ENCODE peak calls at places on chromosomes 2 and 18, in four cellular contexts. One of them, this sample, is unnamed.

GRCh38 chr2:36373149-36373880 is 17.7 kb downstream of the CRIM1 start:
- DNase-seq in aorta: no peak
- DNase-seq in dorsolateral prefrontal cortex: no peak
- DNase-seq in NCI-H1417: no peak
- DNase-seq in this sample: no peak

GRCh38 chr18:48827321-48828200 is 123.2 kb downstream of the SMAD7 start:
- DNase-seq in dorsolateral prefrontal cortex: peak
- DNase-seq in aorta: peak
- DNase-seq in NCI-H1417: peak
- DNase-seq in this sample: peak

GRCh38 chr2:56132138-56132537 is 51.7 kb upstream of the CCDC85A start:
- DNase-seq in NCI-H1417: peak
- DNase-seq in aorta: no peak
- DNase-seq in dorsolateral prefrontal cortex: no peak
- DNase-seq in this sample: peak

GRCh38 chr2:112465373-112465772 is 16.6 kb upstream of the TTL start:
- DNase-seq in NCI-H1417: no peak
- DNase-seq in dorsolateral prefrontal cortex: no peak
- DNase-seq in aorta: no peak
- DNase-seq in this sample: no peak

GRCh38 chr2:72033636-72034035 is 114.0 kb downstream of the CYP26B1 start:
- DNase-seq in aorta: no peak
- DNase-seq in dorsolateral prefrontal cortex: no peak
- DNase-seq in NCI-H1417: no peak
- DNase-seq in this sample: no peak

GRCh38 chr2:239157766-239158165 is 243.1 kb downstream of the HDAC4 start:
- DNase-seq in aorta: peak
- DNase-seq in NCI-H1417: no peak
- DNase-seq in dorsolateral prefrontal cortex: peak
- DNase-seq in this sample: no peak

GRCh38 chr2:191171708-191172355 is 21.0 kb upstream of the STAT4 start:
- DNase-seq in dorsolateral prefrontal cortex: no peak
- DNase-seq in aorta: no peak
- DNase-seq in NCI-H1417: no peak
- DNase-seq in this sample: no peak

GRCh38 chr2:67389788-67390187 is 7.3 kb upstream of the ETAA1 start:
- DNase-seq in NCI-H1417: no peak
- DNase-seq in aorta: no peak
- DNase-seq in dorsolateral prefrontal cortex: no peak
- DNase-seq in this sample: no peak

GRCh38 chr2:27724905-27725693 is 46.4 kb upstream of the MRPL33 start:
- DNase-seq in NCI-H1417: no peak
- DNase-seq in dorsolateral prefrontal cortex: no peak
- DNase-seq in aorta: no peak
- DNase-seq in this sample: no peak

GRCh38 chr18:31197676-31198075 is 35.0 kb upstream of the DSC1 start:
- DNase-seq in dorsolateral prefrontal cortex: no peak
- DNase-seq in NCI-H1417: peak
- DNase-seq in aorta: no peak
- DNase-seq in this sample: no peak

GRCh38 chr2:201806442-201806841 is at the start of gene CDK15:
- DNase-seq in aorta: no peak
- DNase-seq in NCI-H1417: no peak
- DNase-seq in dorsolateral prefrontal cortex: no peak
- DNase-seq in this sample: peak

GRCh38 chr2:64721326-64721633 is 67.6 kb upstream of the SERTAD2 start:
- DNase-seq in dorsolateral prefrontal cortex: no peak
- DNase-seq in NCI-H1417: no peak
- DNase-seq in aorta: no peak
- DNase-seq in this sample: no peak

GRCh38 chr18:78796693-78797455 is 182.7 kb upstream of the SALL3 start:
- DNase-seq in NCI-H1417: no peak
- DNase-seq in aorta: peak
- DNase-seq in dorsolateral prefrontal cortex: no peak
- DNase-seq in this sample: no peak

GRCh38 chr2:38515155-38516074 is 87.3 kb downstream of the HNRNPLL start:
- DNase-seq in aorta: peak
- DNase-seq in NCI-H1417: no peak
- DNase-seq in dorsolateral prefrontal cortex: peak
- DNase-seq in this sample: no peak

GRCh38 chr2:9388102-9388735 is 35.1 kb downstream of the ITGB1BP1 start:
- DNase-seq in dorsolateral prefrontal cortex: peak
- DNase-seq in aorta: peak
- DNase-seq in NCI-H1417: no peak
- DNase-seq in this sample: no peak

GRCh38 chr18:35389095-35389618 is 12.0 kb upstream of the ZNF396 start:
- DNase-seq in aorta: no peak
- DNase-seq in dorsolateral prefrontal cortex: no peak
- DNase-seq in NCI-H1417: no peak
- DNase-seq in this sample: no peak

GRCh38 chr18:10020176-10020575 is 106.4 kb downstream of the VAPA start:
- DNase-seq in aorta: no peak
- DNase-seq in NCI-H1417: peak
- DNase-seq in dorsolateral prefrontal cortex: no peak
- DNase-seq in this sample: no peak

GRCh38 chr2:190927257-190927656 is 46.6 kb downstream of the GLS start:
- DNase-seq in NCI-H1417: no peak
- DNase-seq in aorta: no peak
- DNase-seq in dorsolateral prefrontal cortex: no peak
- DNase-seq in this sample: no peak

GRCh38 chr2:41707790-41708451 is 339.9 kb upstream of the PKDCC start:
- DNase-seq in dorsolateral prefrontal cortex: no peak
- DNase-seq in NCI-H1417: no peak
- DNase-seq in aorta: no peak
- DNase-seq in this sample: no peak

GRCh38 chr2:240568678-240569522 is 616 bp downstream of the RNPEPL1 start:
- DNase-seq in NCI-H1417: peak
- DNase-seq in dorsolateral prefrontal cortex: peak
- DNase-seq in aorta: peak
- DNase-seq in this sample: peak

GRCh38 chr2:29114514-29114840 is 738 bp upstream of the CLIP4 start:
- DNase-seq in aorta: no peak
- DNase-seq in NCI-H1417: peak
- DNase-seq in dorsolateral prefrontal cortex: no peak
- DNase-seq in this sample: peak

This sample was measured in NCI-H2171 treated with DMSO at 0.1 percent for 48 hours.